ENCODE peak calls at places on chromosome 21, in six cellular contexts. One of them, this sample, is unnamed.

GRCh38 chr21:29102791-29103257 is 27.6 kb upstream of the MAP3K7CL start:
- DNase-seq in NB4: peak
- DNase-seq in left lung: no peak
- DNase-seq in prostate gland: no peak
- DNase-seq in brain microvascular endothelial cell: no peak
- DNase-seq in foreskin fibroblast: no peak
- DNase-seq in this sample: peak

GRCh38 chr21:26544208-26544607 is 28.9 kb downstream of the CYYR1 start:
- DNase-seq in left lung: no peak
- DNase-seq in prostate gland: no peak
- DNase-seq in foreskin fibroblast: no peak
- DNase-seq in brain microvascular endothelial cell: no peak
- DNase-seq in NB4: no peak
- DNase-seq in this sample: no peak

GRCh38 chr21:46126321-46127238 is 28.7 kb downstream of the COL6A2 start:
- DNase-seq in left lung: peak
- DNase-seq in brain microvascular endothelial cell: no peak
- DNase-seq in NB4: no peak
- DNase-seq in foreskin fibroblast: no peak
- DNase-seq in prostate gland: no peak
- DNase-seq in this sample: no peak

GRCh38 chr21:33854604-33855003 is 61.0 kb downstream of the ATP5PO start:
- DNase-seq in brain microvascular endothelial cell: no peak
- DNase-seq in prostate gland: no peak
- DNase-seq in left lung: no peak
- DNase-seq in foreskin fibroblast: no peak
- DNase-seq in NB4: no peak
- DNase-seq in this sample: no peak

GRCh38 chr21:41761211-41762181 is 5.4 kb downstream of the RIPK4 start:
- DNase-seq in foreskin fibroblast: peak
- DNase-seq in prostate gland: peak
- DNase-seq in brain microvascular endothelial cell: no peak
- DNase-seq in NB4: peak
- DNase-seq in left lung: peak
- DNase-seq in this sample: no peak

GRCh38 chr21:42414928-42415769 is 11.4 kb downstream of the UBASH3A start:
- DNase-seq in NB4: peak
- DNase-seq in brain microvascular endothelial cell: peak
- DNase-seq in prostate gland: no peak
- DNase-seq in foreskin fibroblast: no peak
- DNase-seq in left lung: no peak
- DNase-seq in this sample: peak

GRCh38 chr21:41171210-41171609 is 3.2 kb downstream of the BACE2 start:
- DNase-seq in prostate gland: peak
- DNase-seq in foreskin fibroblast: no peak
- DNase-seq in brain microvascular endothelial cell: no peak
- DNase-seq in left lung: peak
- DNase-seq in NB4: no peak
- DNase-seq in this sample: no peak

GRCh38 chr21:42775891-42776290 is 103.4 kb downstream of the WDR4 start:
- DNase-seq in foreskin fibroblast: no peak
- DNase-seq in brain microvascular endothelial cell: no peak
- DNase-seq in NB4: no peak
- DNase-seq in left lung: no peak
- DNase-seq in prostate gland: no peak
- DNase-seq in this sample: no peak

GRCh38 chr21:43726686-43727570 is 8.0 kb downstream of the PDXK start:
- DNase-seq in prostate gland: no peak
- DNase-seq in foreskin fibroblast: no peak
- DNase-seq in brain microvascular endothelial cell: no peak
- DNase-seq in NB4: peak
- DNase-seq in left lung: peak
- DNase-seq in this sample: no peak

GRCh38 chr21:26388731-26389231 is 184.3 kb downstream of the CYYR1 start:
- DNase-seq in left lung: no peak
- DNase-seq in brain microvascular endothelial cell: peak
- DNase-seq in prostate gland: no peak
- DNase-seq in foreskin fibroblast: peak
- DNase-seq in NB4: no peak
- DNase-seq in this sample: peak

GRCh38 chr21:42525676-42526378 is 12.2 kb downstream of the SLC37A1 start:
- DNase-seq in prostate gland: no peak
- DNase-seq in brain microvascular endothelial cell: no peak
- DNase-seq in left lung: no peak
- DNase-seq in NB4: no peak
- DNase-seq in foreskin fibroblast: no peak
- DNase-seq in this sample: no peak

GRCh38 chr21:27813750-27814149 is 846.9 kb upstream of the ADAMTS5 start:
- DNase-seq in foreskin fibroblast: no peak
- DNase-seq in prostate gland: no peak
- DNase-seq in NB4: no peak
- DNase-seq in brain microvascular endothelial cell: no peak
- DNase-seq in left lung: no peak
- DNase-seq in this sample: peak

GRCh38 chr21:42567861-42568260 is 54.2 kb downstream of the SLC37A1 start:
- DNase-seq in prostate gland: no peak
- DNase-seq in NB4: no peak
- DNase-seq in left lung: peak
- DNase-seq in foreskin fibroblast: no peak
- DNase-seq in brain microvascular endothelial cell: no peak
- DNase-seq in this sample: no peak

GRCh38 chr21:40680311-40680710 is 166.6 kb downstream of the DSCAM start:
- DNase-seq in brain microvascular endothelial cell: no peak
- DNase-seq in NB4: no peak
- DNase-seq in left lung: no peak
- DNase-seq in foreskin fibroblast: no peak
- DNase-seq in prostate gland: no peak
- DNase-seq in this sample: no peak

GRCh38 chr21:30605968-30606367 is 5.1 kb downstream of the KRTAP22-1 start:
- DNase-seq in left lung: no peak
- DNase-seq in NB4: no peak
- DNase-seq in brain microvascular endothelial cell: no peak
- DNase-seq in foreskin fibroblast: no peak
- DNase-seq in prostate gland: no peak
- DNase-seq in this sample: no peak

GRCh38 chr21:18155508-18156193 is 89.0 kb upstream of the CHODL start:
- DNase-seq in brain microvascular endothelial cell: peak
- DNase-seq in prostate gland: no peak
- DNase-seq in foreskin fibroblast: no peak
- DNase-seq in left lung: no peak
- DNase-seq in NB4: no peak
- DNase-seq in this sample: no peak

GRCh38 chr21:25375675-25376074 is 231.6 kb downstream of the MRPL39 start:
- DNase-seq in brain microvascular endothelial cell: peak
- DNase-seq in foreskin fibroblast: peak
- DNase-seq in prostate gland: no peak
- DNase-seq in NB4: no peak
- DNase-seq in left lung: no peak
- DNase-seq in this sample: no peak

GRCh38 chr21:27649323-27649722 is 682.4 kb upstream of the ADAMTS5 start:
- DNase-seq in left lung: no peak
- DNase-seq in brain microvascular endothelial cell: peak
- DNase-seq in NB4: no peak
- DNase-seq in prostate gland: no peak
- DNase-seq in foreskin fibroblast: peak
- DNase-seq in this sample: peak

GRCh38 chr21:42799948-42800347 is 79.4 kb downstream of the WDR4 start:
- DNase-seq in NB4: no peak
- DNase-seq in foreskin fibroblast: no peak
- DNase-seq in prostate gland: no peak
- DNase-seq in brain microvascular endothelial cell: no peak
- DNase-seq in left lung: no peak
- DNase-seq in this sample: no peak

GRCh38 chr21:22900511-22900910 is 1902.3 kb downstream of the NCAM2 start:
- DNase-seq in left lung: no peak
- DNase-seq in prostate gland: no peak
- DNase-seq in foreskin fibroblast: no peak
- DNase-seq in NB4: no peak
- DNase-seq in brain microvascular endothelial cell: no peak
- DNase-seq in this sample: peak

GRCh38 chr21:30194701-30195299 is 21.1 kb downstream of the CLDN8 start:
- DNase-seq in foreskin fibroblast: no peak
- DNase-seq in prostate gland: no peak
- DNase-seq in brain microvascular endothelial cell: peak
- DNase-seq in NB4: peak
- DNase-seq in left lung: no peak
- DNase-seq in this sample: peak

GRCh38 chr21:25806053-25806452 is 71.3 kb downstream of the GABPA start:
- DNase-seq in NB4: no peak
- DNase-seq in left lung: no peak
- DNase-seq in brain microvascular endothelial cell: no peak
- DNase-seq in foreskin fibroblast: no peak
- DNase-seq in prostate gland: no peak
- DNase-seq in this sample: no peak

GRCh38 chr21:29674343-29674742 is 265.5 kb downstream of the GRIK1 start:
- DNase-seq in left lung: no peak
- DNase-seq in prostate gland: no peak
- DNase-seq in brain microvascular endothelial cell: no peak
- DNase-seq in NB4: no peak
- DNase-seq in foreskin fibroblast: no peak
- DNase-seq in this sample: no peak

GRCh38 chr21:26554365-26554764 is 18.7 kb downstream of the CYYR1 start:
- DNase-seq in foreskin fibroblast: no peak
- DNase-seq in left lung: no peak
- DNase-seq in NB4: no peak
- DNase-seq in prostate gland: no peak
- DNase-seq in brain microvascular endothelial cell: no peak
- DNase-seq in this sample: no peak

GRCh38 chr21:23639726-23640125 is 1967.6 kb downstream of the MRPL39 start:
- DNase-seq in foreskin fibroblast: no peak
- DNase-seq in NB4: no peak
- DNase-seq in brain microvascular endothelial cell: no peak
- DNase-seq in prostate gland: no peak
- DNase-seq in left lung: no peak
- DNase-seq in this sample: no peak

GRCh38 chr21:46551636-46552241 is 53.1 kb downstream of the S100B start:
- DNase-seq in foreskin fibroblast: no peak
- DNase-seq in left lung: peak
- DNase-seq in brain microvascular endothelial cell: no peak
- DNase-seq in prostate gland: no peak
- DNase-seq in NB4: peak
- DNase-seq in this sample: no peak

GRCh38 chr21:43933680-43934079 is 68.7 kb downstream of the AGPAT3 start:
- DNase-seq in prostate gland: no peak
- DNase-seq in left lung: no peak
- DNase-seq in foreskin fibroblast: no peak
- DNase-seq in brain microvascular endothelial cell: no peak
- DNase-seq in NB4: no peak
- DNase-seq in this sample: no peak

GRCh38 chr21:41950941-41951408 is 2.8 kb downstream of the C2CD2 start:
- DNase-seq in foreskin fibroblast: no peak
- DNase-seq in prostate gland: no peak
- DNase-seq in left lung: no peak
- DNase-seq in NB4: no peak
- DNase-seq in brain microvascular endothelial cell: no peak
- DNase-seq in this sample: no peak

GRCh38 chr21:34889537-34890257 is 159.4 kb downstream of the RUNX1 start:
- DNase-seq in left lung: peak
- DNase-seq in prostate gland: peak
- DNase-seq in NB4: peak
- DNase-seq in brain microvascular endothelial cell: peak
- DNase-seq in foreskin fibroblast: peak
- DNase-seq in this sample: peak
- H3K4me3 ChIP-seq in left lung: peak
- H3K4me3 ChIP-seq in prostate gland: peak
- H3K4me3 ChIP-seq in NB4: peak
- H3K4me3 ChIP-seq in brain microvascular endothelial cell: peak
- H3K4me3 ChIP-seq in foreskin fibroblast: peak
- H3K4me3 ChIP-seq in this sample: peak

GRCh38 chr21:15826908-15827601 is 97.3 kb downstream of the USP25 start:
- DNase-seq in brain microvascular endothelial cell: no peak
- DNase-seq in foreskin fibroblast: no peak
- DNase-seq in left lung: no peak
- DNase-seq in NB4: no peak
- DNase-seq in prostate gland: no peak
- DNase-seq in this sample: no peak
- H3K4me3 ChIP-seq in brain microvascular endothelial cell: no peak
- H3K4me3 ChIP-seq in foreskin fibroblast: no peak
- H3K4me3 ChIP-seq in left lung: no peak
- H3K4me3 ChIP-seq in NB4: no peak
- H3K4me3 ChIP-seq in prostate gland: no peak
- H3K4me3 ChIP-seq in this sample: no peak

GRCh38 chr21:36706951-36707762 is 8.2 kb downstream of the SIM2 start:
- DNase-seq in NB4: no peak
- DNase-seq in foreskin fibroblast: no peak
- DNase-seq in prostate gland: no peak
- DNase-seq in brain microvascular endothelial cell: no peak
- DNase-seq in left lung: no peak
- DNase-seq in this sample: no peak

GRCh38 chr21:36708512-36709029 is 9.7 kb downstream of the SIM2 start:
- DNase-seq in NB4: no peak
- DNase-seq in prostate gland: no peak
- DNase-seq in left lung: no peak
- DNase-seq in brain microvascular endothelial cell: no peak
- DNase-seq in foreskin fibroblast: no peak
- DNase-seq in this sample: no peak

GRCh38 chr21:36706482-36706852 is 7.6 kb downstream of the SIM2 start:
- DNase-seq in prostate gland: no peak
- DNase-seq in left lung: no peak
- DNase-seq in foreskin fibroblast: no peak
- DNase-seq in brain microvascular endothelial cell: no peak
- DNase-seq in NB4: no peak
- DNase-seq in this sample: no peak

GRCh38 chr21:36709030-36709867 is 10.3 kb downstream of the SIM2 start:
- DNase-seq in NB4: no peak
- DNase-seq in left lung: no peak
- DNase-seq in foreskin fibroblast: no peak
- DNase-seq in prostate gland: no peak
- DNase-seq in brain microvascular endothelial cell: no peak
- DNase-seq in this sample: no peak

GRCh38 chr21:36707763-36708511 is 9.0 kb downstream of the SIM2 start:
- DNase-seq in NB4: no peak
- DNase-seq in brain microvascular endothelial cell: no peak
- DNase-seq in foreskin fibroblast: no peak
- DNase-seq in prostate gland: no peak
- DNase-seq in left lung: no peak
- DNase-seq in this sample: no peak
- H3K4me3 ChIP-seq in NB4: no peak
- H3K4me3 ChIP-seq in brain microvascular endothelial cell: no peak
- H3K4me3 ChIP-seq in foreskin fibroblast: no peak
- H3K4me3 ChIP-seq in prostate gland: no peak
- H3K4me3 ChIP-seq in left lung: no peak
- H3K4me3 ChIP-seq in this sample: no peak

DNA sequence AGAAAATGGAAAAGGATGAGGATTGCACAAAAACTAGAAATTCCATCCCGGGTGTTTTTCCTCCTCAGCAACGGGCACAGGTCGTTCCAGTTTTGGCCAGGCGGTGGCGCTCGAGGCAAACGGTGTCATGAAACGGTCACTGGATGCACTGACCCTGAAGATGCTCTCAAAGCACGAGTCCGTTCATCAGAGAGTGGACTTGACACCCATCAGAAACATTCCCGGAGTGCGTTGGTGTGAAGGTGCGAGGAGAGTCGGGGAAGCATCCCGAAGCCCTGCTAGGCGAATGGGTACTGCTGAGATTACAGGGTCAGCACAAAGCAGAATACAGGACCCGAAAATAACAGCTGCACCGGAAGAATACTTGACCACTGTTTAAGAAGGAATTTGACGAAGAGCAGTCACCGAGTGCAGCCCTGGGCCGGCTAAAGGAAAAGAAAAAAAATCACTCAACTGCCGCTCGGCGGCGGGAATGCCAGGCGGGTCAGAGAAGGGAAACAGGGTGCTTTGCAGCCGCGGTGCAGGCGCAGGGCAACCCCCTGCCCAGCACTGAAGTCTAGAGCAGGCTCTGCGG is 71.7 kb upstream of the ETS2 start:
- DNase-seq in left lung: peak
- DNase-seq in prostate gland: peak
- DNase-seq in foreskin fibroblast: peak
- DNase-seq in brain microvascular endothelial cell: peak
- DNase-seq in NB4: peak
- DNase-seq in this sample: peak
- H3K4me3 ChIP-seq in left lung: peak
- H3K4me3 ChIP-seq in prostate gland: no peak
- H3K4me3 ChIP-seq in foreskin fibroblast: peak
- H3K4me3 ChIP-seq in brain microvascular endothelial cell: peak
- H3K4me3 ChIP-seq in NB4: peak
- H3K4me3 ChIP-seq in this sample: peak